ENCODE peak calls at places on chromosomes 11 and 22, in ten cellular contexts. U is GM23248, M is neural progenitor cell, B is PC-3, R is neuronal stem cell, S is kidney, Z is mesendoderm, T is fibroblast of lung, Q is H1, K is colonic mucosa. H is an unnamed sample.
A peak's percentile ranks its signal among the peaks of the same experiment; 100 is the strongest.

GRCh38 chr22:48902001-48902869 is 925.4 kb downstream of the BRD1 start:
- DNase-seq in U (no peak), M (no peak), B (no peak), R (no peak), S (no peak), Z (no peak), T (no peak), Q (no peak), K (no peak), H (no peak)

GRCh38 chr11:8963569-8964323 is 496 bp downstream of the TMEM9B start:
- DNase-seq in U (peak; percentile 85), M (peak; percentile 85), B (peak; percentile 70), R (no peak), S (peak; percentile 94), Z (peak; percentile 91), T (peak; percentile 65), Q (peak; percentile 90), K (peak; percentile 90), H (peak; percentile 74)

GRCh38 chr22:23720855-23721254 is 30.0 kb downstream of the RGL4 start:
- DNase-seq in U (no peak), M (no peak), B (no peak), R (no peak), S (no peak), Z (no peak), T (no peak), Q (no peak), K (no peak), H (no peak)

GRCh38 chr11:125410091-125410490 is 86.0 kb downstream of the FEZ1 start:
- DNase-seq in U (peak; percentile 20), M (peak; percentile 61), B (no peak), R (no peak), S (peak; percentile 67), Z (peak; percentile 98), T (no peak), Q (peak; percentile 60), K (no peak), H (no peak)

GRCh38 chr11:102256251-102256650 is 61.0 kb upstream of the BIRC3 start:
- DNase-seq in U (peak; percentile 80), M (no peak), B (peak; percentile 61), R (no peak), S (no peak), Z (no peak), T (peak; percentile 90), Q (no peak), K (no peak), H (peak; percentile 66)

GRCh38 chr11:133347988-133348387 is 184.3 kb downstream of the OPCML start:
- DNase-seq in U (no peak), M (no peak), B (no peak), R (no peak), S (no peak), Z (no peak), T (peak; percentile 70), Q (no peak), K (no peak), H (no peak)

GRCh38 chr22:48653929-48654328 is 1173.7 kb downstream of the BRD1 start:
- DNase-seq in U (no peak), M (no peak), B (no peak), R (no peak), S (no peak), Z (no peak), T (no peak), Q (no peak), K (no peak), H (no peak)

GRCh38 chr11:76782526-76783293 is 446 bp upstream of the TSKU start:
- DNase-seq in U (peak; percentile 97), M (peak; percentile 98), B (peak; percentile 89), R (peak; percentile 93), S (peak; percentile 96), Z (peak; percentile 98), T (peak; percentile 98), Q (no peak), K (peak; percentile 93), H (peak; percentile 98)

GRCh38 chr11:106276859-106277436 is 199.5 kb downstream of the AASDHPPT start:
- DNase-seq in U (no peak), M (peak; percentile 49), B (peak; percentile 62), R (peak; percentile 5), S (no peak), Z (peak; percentile 55), T (peak; percentile 39), Q (no peak), K (no peak), H (peak; percentile 19)

GRCh38 chr22:42655693-42656092 is 6.5 kb upstream of the CYB5R3 start:
- DNase-seq in U (no peak), M (no peak), B (no peak), R (no peak), S (no peak), Z (peak; percentile 53), T (no peak), Q (no peak), K (no peak), H (no peak)

GRCh38 chr11:110123003-110123402 is 29.8 kb downstream of the ZC3H12C start:
- DNase-seq in U (peak; percentile 53), M (no peak), B (no peak), R (no peak), S (no peak), Z (peak; percentile 60), T (peak; percentile 86), Q (no peak), K (no peak), H (peak; percentile 46)

GRCh38 chr22:50595189-50595588 is 5.4 kb upstream of the MAPK8IP2 start:
- DNase-seq in U (no peak), M (no peak), B (no peak), R (no peak), S (no peak), Z (no peak), T (no peak), Q (no peak), K (no peak), H (no peak)

GRCh38 chr11:61045271-61045670 is 57.0 kb upstream of the CD5 start:
- DNase-seq in U (no peak), M (no peak), B (peak; percentile 47), R (no peak), S (no peak), Z (no peak), T (no peak), Q (no peak), K (no peak), H (no peak)

GRCh38 chr11:124865181-124865901 is at the start of gene ROBO3:
- DNase-seq in U (no peak), M (peak; percentile 48), B (no peak), R (no peak), S (peak; percentile 61), Z (peak; percentile 21), T (peak; percentile 13), Q (peak; percentile 65), K (no peak), H (no peak)

GRCh38 chr11:108341654-108342053 is 118.8 kb downstream of the ATM start:
- DNase-seq in U (no peak), M (no peak), B (no peak), R (no peak), S (no peak), Z (no peak), T (no peak), Q (no peak), K (no peak), H (no peak)

GRCh38 chr11:108345767-108346166 is 121.6 kb downstream of the C11orf65 start:
- DNase-seq in U (no peak), M (no peak), B (no peak), R (no peak), S (no peak), Z (no peak), T (no peak), Q (no peak), K (no peak), H (no peak)

GRCh38 chr11:108346451-108346850 is 120.9 kb downstream of the C11orf65 start:
- DNase-seq in U (no peak), M (no peak), B (no peak), R (no peak), S (no peak), Z (no peak), T (no peak), Q (no peak), K (no peak), H (no peak)

GRCh38 chr11:108340958-108341357 is 118.1 kb downstream of the ATM start:
- DNase-seq in U (no peak), M (no peak), B (peak; percentile 95), R (no peak), S (no peak), Z (peak; percentile 96), T (no peak), Q (no peak), K (no peak), H (no peak)

GRCh38 chr11:108343714-108344113 is 120.8 kb downstream of the ATM start:
- DNase-seq in U (no peak), M (no peak), B (no peak), R (no peak), S (no peak), Z (no peak), T (no peak), Q (no peak), K (no peak), H (no peak)
- H3K9ac ChIP-seq in U (no peak overlapping the region), M (no peak overlapping the region), B (no peak overlapping the region), R (no peak overlapping the region), S (no peak overlapping the region), Z (no peak overlapping the region), T (no peak overlapping the region), Q (no peak overlapping the region), K (no peak overlapping the region), H (no peak overlapping the region)

DNA sequence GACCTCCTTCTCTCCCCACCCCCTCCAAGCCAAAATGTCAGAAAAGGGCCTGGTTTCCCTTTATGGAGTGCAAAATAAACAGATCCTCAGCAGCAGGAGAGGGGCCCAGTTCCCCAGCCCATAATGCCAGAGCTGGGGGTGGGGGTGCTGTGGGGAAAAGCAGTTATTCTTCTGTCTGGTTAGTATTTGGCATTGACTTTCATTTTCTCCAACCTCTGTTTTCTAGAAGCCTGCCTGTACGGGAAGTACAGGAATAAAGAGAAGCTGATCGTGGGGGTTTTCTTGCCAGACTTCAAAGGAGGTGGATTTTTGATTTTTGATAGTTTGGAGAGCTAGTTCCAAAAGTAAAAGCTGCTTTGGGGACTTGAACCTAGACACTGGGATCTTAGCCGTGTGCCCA is 22.4 kb downstream of the FLI1 start:
- DNase-seq in U (peak; percentile 19), M (no peak), B (no peak), R (no peak), S (no peak), Z (no peak), T (no peak), Q (no peak), K (no peak), H (no peak)
- H3K9ac ChIP-seq in U (peak overlapping the region; percentile 66), M (no peak overlapping the region), B (no peak overlapping the region), R (no peak overlapping the region), S (no peak overlapping the region), Z (no peak overlapping the region), T (no peak overlapping the region), Q (no peak overlapping the region), K (no peak overlapping the region), H (no peak overlapping the region)

GRCh38 chr22:33657670-33658069 is 262.6 kb downstream of the LARGE1 start:
- DNase-seq in U (no peak), M (no peak), B (no peak), R (no peak), S (no peak), Z (no peak), T (no peak), Q (no peak), K (no peak), H (no peak)
- H3K9ac ChIP-seq in U (no peak overlapping the region), M (no peak overlapping the region), B (no peak overlapping the region), R (no peak overlapping the region), S (no peak overlapping the region), Z (no peak overlapping the region), T (no peak overlapping the region), Q (no peak overlapping the region), K (no peak overlapping the region), H (no peak overlapping the region)

DNA sequence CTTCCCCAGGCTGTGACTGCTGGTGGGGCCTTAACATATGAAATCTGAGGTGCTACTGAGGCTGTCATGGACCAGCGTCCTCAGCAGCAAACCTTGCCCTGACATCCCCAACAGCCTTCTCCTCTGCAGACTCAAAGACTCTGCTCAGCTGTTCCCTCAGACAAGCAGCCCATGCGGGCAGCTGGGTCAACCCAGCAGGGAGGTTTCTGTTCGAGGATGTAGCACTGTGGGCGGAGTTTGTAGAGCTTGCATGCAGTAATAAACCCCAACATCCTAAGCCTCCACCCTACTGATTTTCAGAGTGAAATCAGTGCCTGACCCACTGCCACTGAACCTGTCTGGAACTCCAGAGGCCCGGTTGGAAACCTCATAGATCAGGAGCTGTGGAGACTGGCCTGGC is 88.8 kb upstream of the XKR3 start:
- DNase-seq in U (no peak), M (no peak), B (no peak), R (no peak), S (no peak), Z (no peak), T (no peak), Q (no peak), K (no peak), H (no peak)
- H3K9ac ChIP-seq in U (no peak overlapping the region), M (no peak overlapping the region), B (no peak overlapping the region), R (no peak overlapping the region), S (no peak overlapping the region), Z (no peak overlapping the region), T (no peak overlapping the region), Q (no peak overlapping the region), K (no peak overlapping the region), H (no peak overlapping the region)

H was measured in adipocyte.